ENCODE peak calls at places on chromosomes 3 and 15, in four cellular contexts. F is CD8-positive, alpha-beta T cell; S is right lobe of liver; O is psoas muscle. M is an unnamed sample.

GRCh38 chr15:64452988-64453688 is 7.2 kb upstream of the ZNF609 start:
- DNase-seq in F (no peak), S (peak), O (no peak), M (peak)

GRCh38 chr15:50750227-50750597 is 15.3 kb downstream of the SPPL2A start:
- DNase-seq in F (no peak), S (no peak), O (no peak), M (no peak)

GRCh38 chr3:117252208-117252607 is 542.6 kb downstream of the TUSC7 start:
- DNase-seq in F (no peak), S (no peak), O (no peak), M (peak)

GRCh38 chr3:65883614-65884013 is 155.1 kb downstream of the MAGI1 start:
- DNase-seq in F (no peak), S (no peak), O (no peak), M (peak)

GRCh38 chr15:83248151-83248851 is 36.2 kb downstream of the BNC1 start:
- DNase-seq in F (peak), S (no peak), O (no peak), M (peak)

GRCh38 chr3:141894524-141895176 is 18.2 kb downstream of the ATP1B3 start:
- DNase-seq in F (no peak), S (no peak), O (no peak), M (peak)

GRCh38 chr3:103446958-103447357 is 1012.1 kb downstream of the ZPLD1 start:
- DNase-seq in F (no peak), S (no peak), O (no peak), M (no peak)

GRCh38 chr3:180854887-180855286 is 57.6 kb upstream of the FXR1 start:
- DNase-seq in F (no peak), S (no peak), O (no peak), M (no peak)

GRCh38 chr3:17430574-17430973 is 311.9 kb downstream of the TBC1D5 start:
- DNase-seq in F (no peak), S (no peak), O (no peak), M (no peak)

DNA sequence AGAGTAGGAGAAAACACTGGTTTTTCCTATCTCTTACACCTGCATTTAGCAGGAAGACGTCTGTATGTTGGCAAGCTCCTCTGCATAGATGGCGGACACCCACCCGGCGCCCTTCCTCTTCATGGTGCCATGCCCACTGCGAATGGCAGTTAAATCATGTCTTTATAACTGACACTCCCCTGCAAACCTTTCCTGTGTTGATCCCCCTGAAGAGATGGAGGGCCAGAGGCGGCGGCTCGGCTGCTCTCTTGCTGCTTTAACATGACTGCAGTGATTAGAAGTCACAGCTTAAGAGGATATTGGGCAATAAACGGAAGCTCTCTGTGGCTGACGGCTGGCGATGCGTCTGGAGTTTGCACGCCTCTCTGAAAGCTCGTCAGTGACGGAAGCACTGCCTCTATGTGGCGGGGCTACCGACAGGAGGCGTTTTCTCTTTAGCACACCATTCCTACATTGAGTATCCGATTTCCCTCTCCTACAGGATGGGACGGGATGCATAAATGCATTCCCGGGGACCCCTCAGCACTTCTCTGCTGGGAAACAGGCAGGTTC is 25.5 kb upstream of the SNRPA1 start:
- DNase-seq in F (peak), S (peak), O (peak), M (peak)
- TF ChIP-seq CTCF in F (peak), S (peak), O (no peak), M (peak)

GRCh38 chr3:23094890-23095462 is 108.2 kb upstream of the UBE2E2 start:
- DNase-seq in F (no peak), S (no peak), O (no peak), M (peak)
- TF ChIP-seq CTCF in F (no peak), S (no peak), O (no peak), M (no peak)

DNA sequence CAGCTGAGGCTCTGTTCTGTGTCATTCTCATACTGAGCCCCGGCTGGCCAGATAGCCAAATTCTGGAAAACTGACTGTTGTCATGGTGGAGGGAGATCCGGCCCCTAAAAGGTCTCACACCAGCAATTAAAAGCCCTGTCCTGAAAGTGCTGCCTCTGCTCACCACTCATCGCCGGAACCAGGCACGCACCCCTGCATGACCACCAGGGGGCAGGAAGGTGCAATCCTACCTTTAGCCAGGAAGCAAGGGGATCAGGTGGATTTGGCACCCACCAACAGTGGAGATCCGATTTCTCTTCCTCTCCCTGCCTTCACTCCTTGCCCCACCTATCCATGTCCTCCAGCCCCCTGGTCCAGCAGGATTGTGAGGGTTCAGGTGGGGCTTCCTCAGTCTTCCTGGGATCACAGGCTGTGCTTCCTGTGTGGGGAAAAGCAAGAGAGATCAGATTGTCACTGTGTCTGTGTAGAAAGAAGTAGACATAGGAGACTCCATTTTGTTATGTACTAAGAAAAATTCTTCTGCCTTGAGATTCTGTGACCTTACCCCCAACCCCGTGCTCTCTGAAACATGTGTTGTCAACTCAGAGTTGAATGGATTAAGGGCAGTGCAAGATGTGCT is 16.1 kb upstream of the CACNA2D2 start:
- DNase-seq in F (peak), S (peak), O (peak), M (peak)
- TF ChIP-seq CTCF in F (peak), S (peak), O (peak), M (peak)

GRCh38 chr15:75924576-75924975 is 20.9 kb downstream of the FBXO22 start:
- DNase-seq in F (no peak), S (no peak), O (no peak), M (no peak)

GRCh38 chr15:75923756-75924155 is 20.1 kb downstream of the FBXO22 start:
- DNase-seq in F (no peak), S (no peak), O (no peak), M (no peak)

GRCh38 chr15:75920079-75920478 is 16.4 kb downstream of the FBXO22 start:
- DNase-seq in F (no peak), S (no peak), O (no peak), M (no peak)

GRCh38 chr15:75925440-75925839 is 21.8 kb downstream of the FBXO22 start:
- DNase-seq in F (no peak), S (no peak), O (no peak), M (no peak)

GRCh38 chr15:75921732-75922703 is 18.3 kb downstream of the FBXO22 start:
- DNase-seq in F (no peak), S (peak), O (peak), M (peak)
- TF ChIP-seq CTCF in F (no peak), S (peak), O (peak), M (peak)

DNA sequence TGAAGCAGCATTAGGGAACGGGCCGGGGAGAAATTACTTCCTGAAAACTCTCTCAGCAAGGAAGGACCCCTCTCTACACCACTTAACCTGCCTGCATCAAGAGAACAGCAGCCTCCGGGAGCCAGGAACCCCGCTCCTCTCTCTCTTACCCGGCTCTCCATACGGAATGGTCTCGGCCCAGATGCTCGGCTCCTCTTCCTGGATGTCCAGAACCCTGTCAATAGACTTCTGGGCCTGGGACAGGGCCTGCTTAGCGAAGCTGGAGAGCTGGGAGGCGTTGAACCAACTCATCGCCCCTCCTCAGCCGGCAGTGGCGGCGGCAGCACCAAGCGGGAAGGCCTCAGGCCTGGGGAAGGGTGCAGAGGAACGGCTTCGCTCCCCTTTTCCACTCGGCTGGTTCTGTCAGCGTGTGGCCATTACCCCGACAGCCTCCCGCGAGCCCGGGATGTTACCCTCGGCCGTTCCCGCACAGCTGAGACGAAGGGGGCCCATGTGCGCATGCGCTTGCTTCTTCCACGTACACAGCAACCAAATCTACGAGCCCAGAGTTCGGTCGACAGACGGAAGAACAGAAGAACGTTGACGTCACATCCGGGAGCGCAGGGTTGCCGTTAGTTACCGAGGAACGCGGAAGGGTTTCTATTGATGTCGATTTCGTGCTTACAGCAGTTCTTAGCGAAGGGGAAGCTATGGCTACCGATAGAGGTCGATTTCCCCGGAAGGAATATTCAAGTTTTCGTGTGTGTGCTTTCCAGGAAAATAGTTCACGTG is at the start of gene TMF1:
- DNase-seq in F (peak), S (peak), O (peak), M (peak)
- TF ChIP-seq CTCF in F (no peak), S (no peak), O (no peak), M (no peak)

M was measured in fibroblast of villous mesenchyme.